ENCODE peak calls at places on chromosomes 7 and 10, in five cellular contexts. I is NCI-H1105 treated with DMSO at 0.1 percent for 48 hours; O is NCI-H226; Q is naive thymus-derived CD8-positive, alpha-beta T cell; D is bronchial epithelial cell. R is an unnamed sample.

GRCh38 chr10:119305860-119306513 is 98.6 kb downstream of the GRK5 start:
- DNase-seq in I (no peak), O (peak), Q (peak), D (peak), R (peak)

GRCh38 chr7:154424370-154424769 is 372.2 kb downstream of the DPP6 start:
- DNase-seq in I (peak), O (no peak), Q (no peak), D (no peak), R (no peak)

GRCh38 chr10:109647627-109648026 is 275.7 kb downstream of the XPNPEP1 start:
- DNase-seq in I (no peak), O (no peak), Q (no peak), D (no peak), R (no peak)

GRCh38 chr10:19195698-19196097 is 147.1 kb downstream of the MALRD1 start:
- DNase-seq in I (no peak), O (no peak), Q (no peak), D (no peak), R (no peak)

GRCh38 chr10:75417522-75417927 is 13.9 kb upstream of the LRMDA start:
- DNase-seq in I (peak), O (no peak), Q (no peak), D (peak), R (peak)

GRCh38 chr10:95388539-95388938 is 97.7 kb upstream of the PDLIM1 start:
- DNase-seq in I (no peak), O (no peak), Q (no peak), D (no peak), R (no peak)

GRCh38 chr7:80393786-80394185 is 118.1 kb downstream of the GNAT3 start:
- DNase-seq in I (no peak), O (no peak), Q (no peak), D (no peak), R (no peak)

GRCh38 chr10:113089581-113089980 is 139.5 kb downstream of the TCF7L2 start:
- DNase-seq in I (no peak), O (no peak), Q (no peak), D (no peak), R (no peak)

GRCh38 chr10:4687397-4687796 is 138.6 kb upstream of the AKR1E2 start:
- DNase-seq in I (no peak), O (no peak), Q (no peak), D (peak), R (no peak)

GRCh38 chr10:119333146-119333792 is 125.9 kb downstream of the GRK5 start:
- DNase-seq in I (no peak), O (no peak), Q (no peak), D (peak), R (no peak)

GRCh38 chr10:30387646-30388243 is 38.7 kb upstream of the MTPAP start:
- DNase-seq in I (no peak), O (peak), Q (no peak), D (peak), R (no peak)

GRCh38 chr7:84666668-84667067 is 472.1 kb upstream of the SEMA3A start:
- DNase-seq in I (no peak), O (no peak), Q (no peak), D (no peak), R (no peak)

GRCh38 chr10:70648427-70648826 is 23.9 kb upstream of the ADAMTS14 start:
- DNase-seq in I (no peak), O (no peak), Q (no peak), D (no peak), R (peak)

GRCh38 chr10:93815304-93816091 is 57.8 kb downstream of the LGI1 start:
- DNase-seq in I (no peak), O (no peak), Q (no peak), D (no peak), R (no peak)

GRCh38 chr7:135285547-135285946 is 51.9 kb downstream of the STRA8 start:
- DNase-seq in I (no peak), O (no peak), Q (no peak), D (peak), R (no peak)